ENCODE peak calls at places on chromosomes 13 and 19, in seven cellular contexts. I is tibial nerve, Q is cardiac muscle cell, M is left ventricle myocardium inferior, C is tibial artery, H is GM12878, Z is psoas muscle. R is an unnamed sample. For H3K36me3, the result is how much of the 10 kb centered on the place peaks cover.

GRCh38 chr19:16262618-16263017 is 62.0 kb upstream of the KLF2 start:
- DNase-seq in I (no peak), Q (peak), M (no peak), C (no peak), H (no peak), Z (no peak), R (no peak)

GRCh38 chr19:14063100-14063499 is 1.2 kb upstream of the PALM3 start:
- DNase-seq in I (no peak), Q (peak), M (no peak), C (no peak), H (no peak), Z (no peak), R (no peak)

GRCh38 chr13:27923794-27924528 is 4.2 kb downstream of the PDX1 start:
- DNase-seq in I (no peak), Q (no peak), M (no peak), C (no peak), H (no peak), Z (no peak), R (no peak)

GRCh38 chr13:99605417-99606321 is 104.4 kb downstream of the TM9SF2 start:
- DNase-seq in I (no peak), Q (peak), M (peak), C (peak), H (no peak), Z (peak), R (peak)

GRCh38 chr13:98576963-98577822 is at the start of gene STK24:
- DNase-seq in I (no peak), Q (peak), M (peak), C (no peak), H (no peak), Z (peak), R (peak)

GRCh38 chr19:5492813-5493409 is 37.7 kb downstream of the ZNRF4 start:
- DNase-seq in I (no peak), Q (no peak), M (no peak), C (no peak), H (no peak), Z (no peak), R (no peak)

GRCh38 chr13:20159646-20160345 is 1.1 kb downstream of the GJA3 start:
- DNase-seq in I (no peak), Q (peak), M (no peak), C (no peak), H (no peak), Z (no peak), R (no peak)

GRCh38 chr13:21673592-21674270 is 2.9 kb downstream of the FGF9 start:
- DNase-seq in I (no peak), Q (peak), M (peak), C (no peak), H (no peak), Z (peak), R (peak)

GRCh38 chr19:29812080-29812880 is 489 bp downstream of the CCNE1 start:
- DNase-seq in I (no peak), Q (no peak), M (peak), C (no peak), H (no peak), Z (peak), R (peak)

GRCh38 chr13:39485314-39485700 is 117.7 kb downstream of the LHFPL6 start:
- DNase-seq in I (no peak), Q (peak), M (no peak), C (no peak), H (no peak), Z (no peak), R (no peak)

GRCh38 chr19:15666186-15666585 is 6.7 kb upstream of the CYP4F12 start:
- DNase-seq in I (no peak), Q (no peak), M (no peak), C (no peak), H (no peak), Z (no peak), R (no peak)

GRCh38 chr19:18915639-18916038 is 3.5 kb downstream of the COPE start:
- DNase-seq in I (no peak), Q (peak), M (no peak), C (no peak), H (no peak), Z (peak), R (no peak)

DNA sequence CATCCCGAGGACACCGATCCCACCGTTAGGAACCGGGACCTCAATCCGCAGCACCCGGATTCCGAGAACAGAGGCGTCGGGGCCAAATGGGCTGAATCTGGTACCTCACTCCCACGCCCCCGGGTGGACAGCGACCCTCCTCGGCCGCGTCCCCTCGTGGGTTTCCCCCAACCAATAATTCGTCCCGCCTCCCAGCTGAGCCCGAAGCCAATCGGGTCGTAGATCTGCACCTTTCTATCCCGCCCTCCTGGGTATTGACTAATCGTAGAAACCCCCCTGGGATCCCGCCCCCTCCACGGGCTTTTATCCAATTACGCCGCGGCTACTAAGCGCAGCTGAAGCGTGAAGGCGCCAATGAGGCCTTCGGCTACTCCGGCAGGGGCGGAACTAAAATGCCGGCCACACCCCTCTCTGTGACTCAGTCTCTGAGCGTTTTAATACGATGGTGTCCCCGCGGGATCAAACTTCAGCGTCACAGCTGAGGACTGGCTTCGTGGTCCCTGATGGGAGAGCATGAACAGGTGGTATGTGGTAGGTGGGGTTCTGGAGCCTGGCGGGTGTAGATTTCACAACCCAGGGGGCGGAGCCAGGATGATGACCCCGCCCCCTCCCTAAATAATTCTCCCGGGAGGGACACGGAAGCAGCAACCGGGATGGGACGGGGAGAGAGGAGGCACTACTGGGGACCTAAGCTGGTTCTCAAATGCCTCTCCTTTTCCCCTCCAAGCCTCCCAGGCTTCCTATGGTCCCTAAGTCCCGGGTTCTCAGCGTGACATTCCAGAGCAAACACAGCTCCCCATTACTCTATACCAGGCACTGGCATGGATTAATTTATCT is at the start of the genes CCDC159 and TMEM205:
- DNase-seq in I (peak), Q (peak), M (peak), C (peak), H (peak), Z (peak), R (peak)
- TF ChIP-seq CTCF in I (no peak), Q (peak), M (peak), C (no peak), H (no peak), Z (no peak), R (peak)

GRCh38 chr19:35656700-35657099 is 8.6 kb downstream of the COX6B1 start:
- DNase-seq in I (no peak), Q (no peak), M (no peak), C (no peak), H (no peak), Z (no peak), R (no peak)

GRCh38 chr19:35661995-35662340 is 4.3 kb upstream of the UPK1A start:
- DNase-seq in I (no peak), Q (no peak), M (no peak), C (no peak), H (no peak), Z (no peak), R (no peak)

GRCh38 chr19:35655600-35655999 is 7.5 kb downstream of the COX6B1 start:
- DNase-seq in I (no peak), Q (no peak), M (no peak), C (no peak), H (no peak), Z (no peak), R (no peak)

GRCh38 chr19:35663981-35664380 is 2.3 kb upstream of the UPK1A start:
- DNase-seq in I (no peak), Q (no peak), M (no peak), C (no peak), H (no peak), Z (no peak), R (no peak)

DNA sequence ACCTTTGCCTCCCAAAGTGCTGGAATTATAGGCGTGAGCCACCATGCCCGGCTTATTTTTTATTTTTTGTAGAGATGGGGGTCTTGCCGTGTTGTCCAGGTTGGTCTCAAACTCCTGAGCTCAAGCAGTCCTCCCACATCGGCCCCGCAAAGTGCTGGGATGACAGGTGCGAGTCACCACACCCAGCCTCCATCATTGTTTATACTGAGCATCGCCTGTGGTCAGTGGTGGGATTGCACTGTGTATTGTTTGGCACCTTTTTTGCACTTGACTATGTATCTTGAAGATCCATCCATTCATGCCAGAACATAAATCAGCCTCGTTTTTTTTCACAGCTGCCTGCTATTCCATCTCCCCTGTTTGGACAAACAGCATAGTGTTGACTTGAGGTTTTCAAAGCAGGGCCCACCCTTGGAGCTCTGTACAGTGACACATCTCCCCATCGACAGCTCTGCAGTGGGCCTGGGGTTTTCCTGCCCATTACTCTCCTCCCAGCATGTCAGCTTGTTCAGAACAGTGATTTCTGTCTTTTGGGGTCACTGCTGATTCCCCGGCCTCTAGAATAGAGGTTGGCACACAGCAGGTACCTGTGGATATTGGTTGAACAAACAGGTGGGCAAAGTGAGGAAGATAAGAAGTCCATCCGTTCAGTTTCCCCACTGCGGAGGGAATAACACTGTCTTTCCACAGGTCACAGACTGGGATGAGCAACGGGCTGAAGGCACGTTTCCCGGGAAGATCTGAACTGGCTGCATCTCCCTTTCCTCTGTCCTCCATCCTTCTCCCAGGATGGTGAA is 8.2 kb upstream of the UPK1A start:
- DNase-seq in I (no peak), Q (no peak), M (no peak), C (no peak), H (no peak), Z (no peak), R (no peak)
- H3K36me3 ChIP-seq in I (under half), Q (under half), M (half or more), C (half or more), H (under half), Z (under half), R (under half)

GRCh38 chr13:113033498-113033897 is 64.5 kb downstream of the MCF2L start:
- DNase-seq in I (no peak), Q (peak), M (no peak), C (no peak), H (no peak), Z (no peak), R (no peak)

GRCh38 chr13:113035209-113035800 is 66.3 kb downstream of the MCF2L start:
- DNase-seq in I (no peak), Q (no peak), M (no peak), C (no peak), H (no peak), Z (no peak), R (no peak)

GRCh38 chr13:113036401-113036800 is 67.4 kb downstream of the MCF2L start:
- DNase-seq in I (no peak), Q (no peak), M (no peak), C (no peak), H (no peak), Z (no peak), R (no peak)

GRCh38 chr13:113033054-113033453 is 64.0 kb downstream of the MCF2L start:
- DNase-seq in I (no peak), Q (no peak), M (no peak), C (no peak), H (no peak), Z (no peak), R (no peak)

DNA sequence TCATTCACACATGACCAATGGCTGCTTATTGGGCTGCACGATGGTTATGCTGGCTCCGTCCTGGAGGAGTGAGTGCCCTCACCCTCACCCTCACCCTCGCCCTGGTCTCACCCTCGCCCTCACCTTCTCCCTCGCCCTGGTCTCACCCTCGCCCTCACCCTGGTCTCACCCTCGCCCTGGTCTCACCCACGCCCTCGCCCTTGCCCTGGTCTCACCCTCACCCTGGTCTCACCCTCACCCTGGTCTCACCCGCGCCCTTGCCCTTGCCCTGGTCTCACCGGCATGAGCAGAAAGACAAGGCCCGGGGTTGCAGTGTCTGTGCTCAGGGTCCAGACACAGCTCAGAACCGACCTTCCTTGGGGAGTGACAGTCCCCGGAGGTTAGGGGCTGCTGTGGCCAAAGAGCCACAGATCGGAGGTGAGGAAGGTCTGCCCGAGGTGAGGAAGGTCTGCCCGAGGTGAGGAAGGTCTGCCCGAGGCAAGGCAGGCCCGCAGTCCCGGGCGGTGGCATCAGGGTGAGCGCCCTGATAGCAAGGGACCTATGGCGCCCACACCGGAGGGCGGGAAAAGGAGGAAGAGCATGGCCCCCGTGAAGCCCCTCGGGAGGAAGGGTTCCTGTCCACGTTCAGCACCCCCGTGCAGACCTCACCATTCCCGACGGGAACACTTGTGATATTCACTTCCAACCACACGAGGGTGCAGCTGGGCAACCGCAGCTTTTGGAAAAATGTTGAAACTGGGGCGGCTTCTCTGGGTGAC is 65.6 kb downstream of the MCF2L start:
- DNase-seq in I (no peak), Q (peak), M (no peak), C (peak), H (no peak), Z (no peak), R (no peak)
- TF ChIP-seq CTCF in I (peak), Q (peak), M (peak), C (peak), H (no peak), Z (peak), R (no peak)

DNA sequence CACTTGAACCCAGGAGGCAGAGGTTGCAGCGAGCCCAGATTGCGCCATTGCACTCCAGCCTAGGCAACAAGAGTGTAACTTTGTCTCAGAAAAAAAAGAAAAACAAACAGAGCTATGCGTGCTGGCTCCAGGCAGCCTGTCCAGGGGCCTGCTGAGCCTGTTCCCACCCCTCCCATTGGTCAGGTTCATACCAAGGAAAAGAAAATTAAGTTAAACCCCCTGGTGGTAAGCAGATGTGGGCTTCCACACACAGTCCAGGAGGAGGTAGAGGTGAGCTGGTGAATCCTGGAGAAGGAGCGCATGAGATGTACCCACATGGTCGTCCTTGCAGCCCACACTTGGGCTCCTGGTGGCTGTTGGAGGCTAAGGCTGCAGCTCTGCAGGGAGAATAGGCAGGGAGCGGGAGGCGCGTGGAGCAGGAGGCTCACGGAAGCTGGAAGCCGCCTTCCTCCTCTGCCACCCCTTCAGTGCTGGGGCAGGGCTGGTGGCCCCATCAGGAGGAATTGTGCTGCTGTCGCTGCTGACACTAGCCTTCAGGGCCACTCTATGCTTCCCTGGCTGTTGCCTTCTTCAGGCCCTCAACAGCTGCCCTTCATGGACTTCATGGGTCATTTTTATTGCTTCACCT is 10.5 kb upstream of the CHAMP1 start:
- DNase-seq in I (no peak), Q (no peak), M (no peak), C (no peak), H (no peak), Z (no peak), R (no peak)
- H3K36me3 ChIP-seq in I (under half), Q (under half), M (half or more), C (half or more), H (under half), Z (under half), R (under half)

DNA sequence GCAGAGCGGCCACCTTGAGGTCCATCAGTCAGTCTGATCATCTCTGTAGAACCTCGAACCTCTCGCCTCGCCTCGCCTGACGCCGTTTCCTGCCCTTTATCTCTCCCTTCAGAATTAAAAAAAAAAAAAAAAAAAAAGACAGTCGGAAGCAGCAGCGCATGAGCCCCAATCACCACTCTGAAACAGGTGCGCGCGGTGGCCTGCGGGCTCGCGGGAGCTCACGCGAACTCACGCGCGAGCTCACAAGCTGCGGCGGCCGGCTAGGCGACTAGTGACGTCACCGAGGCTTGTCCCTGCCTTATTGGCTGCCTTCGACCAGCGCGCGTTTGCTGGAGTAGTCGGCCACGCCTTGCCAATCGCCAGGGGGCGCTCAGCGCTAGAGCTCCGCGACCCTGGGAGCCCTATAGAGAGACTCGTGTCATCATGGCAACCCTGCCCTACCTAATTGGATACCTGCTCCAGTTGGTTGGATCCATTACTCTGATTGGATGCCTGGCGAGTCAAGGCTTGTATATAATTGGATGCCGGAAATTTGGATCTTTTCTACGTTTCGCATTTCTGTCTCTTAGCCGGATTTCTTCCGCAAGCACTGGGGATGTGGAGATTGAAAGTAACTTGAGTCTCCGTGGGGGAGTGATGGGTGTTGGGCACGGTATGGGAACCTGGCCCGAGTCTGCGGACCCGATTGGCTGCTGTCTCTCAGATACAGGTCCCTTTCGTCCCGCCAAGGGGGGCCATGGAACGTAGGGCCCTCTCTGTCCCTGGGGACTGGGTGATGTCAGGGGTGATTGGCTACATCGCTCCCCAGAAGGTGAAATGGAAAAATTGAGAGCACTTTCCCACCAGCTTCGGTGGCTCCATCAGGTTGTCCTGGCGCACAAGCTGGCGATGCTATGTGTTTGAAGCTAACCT is 31.6 kb downstream of the SYT3 start:
- DNase-seq in I (no peak), Q (peak), M (peak), C (peak), H (peak), Z (peak), R (peak)
- TF ChIP-seq CTCF in I (no peak), Q (peak), M (peak), C (no peak), H (peak), Z (no peak), R (peak)

DNA sequence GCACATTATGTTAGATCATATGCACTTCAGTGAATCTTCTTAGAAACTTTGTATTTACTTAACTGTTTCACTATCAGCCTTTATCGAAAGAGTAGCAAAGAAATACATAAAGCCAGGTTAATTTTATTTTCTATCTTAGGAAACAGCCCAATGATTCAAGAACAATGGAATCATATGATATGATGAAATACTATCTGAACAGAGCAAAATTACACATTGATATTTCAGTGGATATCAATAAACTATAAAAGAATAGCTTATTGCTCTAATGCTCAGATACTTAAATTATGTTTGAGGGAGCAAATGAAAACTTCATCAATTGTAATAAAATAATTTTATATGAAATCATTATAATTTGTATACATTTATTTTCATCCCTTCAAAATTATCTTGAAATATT is 1100.5 kb upstream of the MIR17HG start:
- DNase-seq in I (no peak), Q (no peak), M (no peak), C (no peak), H (no peak), Z (no peak), R (no peak)
- H3K36me3 ChIP-seq in I (under half), Q (under half), M (under half), C (under half), H (under half), Z (under half), R (under half)

GRCh38 chr19:48756686-48757085 is 1.4 kb downstream of the FGF21 start:
- DNase-seq in I (no peak), Q (no peak), M (no peak), C (no peak), H (no peak), Z (no peak), R (no peak)
- TF ChIP-seq CTCF in I (no peak), Q (no peak), M (no peak), C (no peak), H (no peak), Z (no peak), R (no peak)

GRCh38 chr19:42199440-42200115 is 17.9 kb downstream of the DEDD2 start:
- DNase-seq in I (no peak), Q (no peak), M (peak), C (peak), H (peak), Z (peak), R (peak)
- H3K36me3 ChIP-seq in I (under half), Q (under half), M (half or more), C (under half), H (under half), Z (under half), R (under half)

R was measured in GM06990.